ENCODE peak calls at places on chromosome 6, in ten cellular contexts. W is pancreas; D is body of pancreas; T is ovary; F is GM23248; Y is CD4-positive, alpha-beta T cell; N is H9; J is spleen; Q is left ventricle myocardium inferior; C is WERI-Rb-1. O is an unnamed sample.

GRCh38 chr6:169802790-169803189 is 51.4 kb downstream of the ERMARD start:
- DNase-seq in W (no peak), D (no peak), T (no peak), F (no peak), Y (no peak), N (no peak), J (peak; percentile 13), Q (no peak), C (no peak), O (no peak)

GRCh38 chr6:11947063-11947462 is 65.0 kb upstream of the HIVEP1 start:
- DNase-seq in W (no peak), D (no peak), T (no peak), F (no peak), Y (no peak), N (no peak), J (no peak), Q (no peak), C (no peak), O (no peak)

GRCh38 chr6:137417411-137417810 is 76.8 kb downstream of the OLIG3 start:
- DNase-seq in W (no peak), D (no peak), T (no peak), F (peak; percentile 12), Y (no peak), N (no peak), J (no peak), Q (no peak), C (no peak), O (no peak)

GRCh38 chr6:51934098-51934497 is 153.3 kb downstream of the PKHD1 start:
- DNase-seq in W (no peak), D (no peak), T (no peak), F (peak; percentile 8), Y (no peak), N (peak; percentile 75), J (no peak), Q (no peak), C (peak; percentile 35), O (no peak)

GRCh38 chr6:106974999-106975698 is 620 bp upstream of the CD24 start:
- DNase-seq in W (peak; percentile 69), D (peak; percentile 75), T (peak; percentile 22), F (peak; percentile 36), Y (no peak), N (peak; percentile 70), J (peak; percentile 92), Q (peak; percentile 29), C (peak; percentile 61), O (peak; percentile 33)

GRCh38 chr6:53464942-53465460 is 79.9 kb downstream of the GCLC start:
- DNase-seq in W (peak; percentile 8), D (peak; percentile 16), T (no peak), F (peak; percentile 28), Y (no peak), N (no peak), J (no peak), Q (peak; percentile 15), C (no peak), O (peak; percentile 89)

GRCh38 chr6:13304580-13305255 is 23.6 kb downstream of the TBC1D7 start:
- DNase-seq in W (no peak), D (no peak), T (no peak), F (no peak), Y (no peak), N (no peak), J (no peak), Q (no peak), C (peak; percentile 73), O (peak; percentile 23)

GRCh38 chr6:753486-753885 is 60.5 kb upstream of the EXOC2 start:
- DNase-seq in W (no peak), D (no peak), T (no peak), F (peak; percentile 49), Y (no peak), N (no peak), J (no peak), Q (no peak), C (peak; percentile 26), O (no peak)

GRCh38 chr6:127117979-127118504 is 429 bp upstream of the RSPO3 start:
- DNase-seq in W (no peak), D (no peak), T (peak; percentile 9), F (peak; percentile 51), Y (no peak), N (no peak), J (no peak), Q (no peak), C (no peak), O (no peak)
- H3K27me3 ChIP-seq in W (no peaks in the 10 kb centered on the region), D (no peaks in the 10 kb centered on the region), T (no peaks in the 10 kb centered on the region), F (no peaks in the 10 kb centered on the region), Y (peaks cover 60% of the 10 kb centered on the region), N (peaks cover 32% of the 10 kb centered on the region), J (peaks cover 42% of the 10 kb centered on the region), Q (peaks cover 92% of the 10 kb centered on the region), C (peaks cover 41% of the 10 kb centered on the region), O (no peaks in the 10 kb centered on the region)

GRCh38 chr6:33812669-33813068 is 8.9 kb upstream of the MLN start:
- DNase-seq in W (peak; percentile 19), D (peak; percentile 37), T (peak; percentile 62), F (peak; percentile 61), Y (peak; percentile 33), N (peak; percentile 89), J (no peak), Q (peak; percentile 33), C (no peak), O (no peak)

GRCh38 chr6:33815854-33816253 is 12.1 kb upstream of the MLN start:
- DNase-seq in W (no peak), D (no peak), T (no peak), F (peak; percentile 29), Y (no peak), N (peak; percentile 84), J (no peak), Q (no peak), C (peak; percentile 90), O (no peak)

GRCh38 chr6:33813960-33814662 is 10.3 kb upstream of the MLN start:
- DNase-seq in W (no peak), D (no peak), T (no peak), F (no peak), Y (no peak), N (no peak), J (no peak), Q (no peak), C (no peak), O (no peak)

GRCh38 chr6:33813246-33813904 is 9.6 kb upstream of the MLN start:
- DNase-seq in W (no peak), D (no peak), T (no peak), F (no peak), Y (no peak), N (no peak), J (no peak), Q (no peak), C (no peak), O (no peak)

GRCh38 chr6:33814663-33814985 is 10.8 kb upstream of the MLN start:
- DNase-seq in W (no peak), D (no peak), T (no peak), F (no peak), Y (no peak), N (no peak), J (no peak), Q (no peak), C (no peak), O (no peak)
- H3K27me3 ChIP-seq in W (no peaks in the 10 kb centered on the region), D (no peaks in the 10 kb centered on the region), T (no peaks in the 10 kb centered on the region), F (peaks cover 9% of the 10 kb centered on the region), Y (peaks cover 38% of the 10 kb centered on the region), N (no peaks in the 10 kb centered on the region), J (peaks cover 20% of the 10 kb centered on the region), Q (peaks cover 91% of the 10 kb centered on the region), C (no peaks in the 10 kb centered on the region), O (no peaks in the 10 kb centered on the region)

GRCh38 chr6:89134723-89135122 is 11.1 kb upstream of the PM20D2 start:
- DNase-seq in W (no peak), D (no peak), T (no peak), F (no peak), Y (no peak), N (no peak), J (no peak), Q (no peak), C (no peak), O (no peak)

GRCh38 chr6:89133981-89134380 is 11.9 kb upstream of the PM20D2 start:
- DNase-seq in W (no peak), D (no peak), T (no peak), F (no peak), Y (no peak), N (peak; percentile 44), J (no peak), Q (no peak), C (no peak), O (peak; percentile 4)

GRCh38 chr6:89131599-89131998 is 13.7 kb upstream of the SRSF12 start:
- DNase-seq in W (no peak), D (no peak), T (no peak), F (no peak), Y (no peak), N (no peak), J (no peak), Q (no peak), C (no peak), O (peak; percentile 4)

DNA sequence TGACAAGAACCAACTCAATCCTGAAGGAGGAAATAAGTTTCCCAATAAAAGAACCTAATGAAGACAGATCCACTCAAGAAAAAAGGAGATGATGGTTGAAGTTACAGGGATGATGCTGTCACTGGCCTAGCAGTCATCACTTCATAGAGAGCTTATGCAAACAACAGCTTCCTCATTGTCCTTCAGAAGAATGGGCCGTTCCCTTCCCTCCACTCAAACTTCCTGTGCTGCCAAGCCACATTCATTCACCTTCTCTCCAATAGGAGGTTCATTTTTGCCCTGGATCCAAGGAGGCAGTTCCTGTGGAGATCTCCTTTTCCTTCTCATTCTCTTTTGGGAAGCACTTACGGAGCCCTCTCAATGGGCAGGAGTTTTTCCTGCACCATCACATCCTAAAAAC is 13.8 kb upstream of the PM20D2 start:
- DNase-seq in W (no peak), D (no peak), T (no peak), F (no peak), Y (no peak), N (no peak), J (no peak), Q (no peak), C (no peak), O (peak; percentile 2)
- H3K27me3 ChIP-seq in W (no peaks in the 10 kb centered on the region), D (no peaks in the 10 kb centered on the region), T (no peaks in the 10 kb centered on the region), F (no peaks in the 10 kb centered on the region), Y (no peaks in the 10 kb centered on the region), N (peaks cover 15% of the 10 kb centered on the region), J (no peaks in the 10 kb centered on the region), Q (no peaks in the 10 kb centered on the region), C (no peaks in the 10 kb centered on the region), O (no peaks in the 10 kb centered on the region)

GRCh38 chr6:44294832-44295791 is 18.0 kb downstream of the AARS2 start:
- DNase-seq in W (no peak), D (no peak), T (no peak), F (no peak), Y (no peak), N (no peak), J (peak; percentile 37), Q (no peak), C (no peak), O (no peak)

GRCh38 chr6:44291841-44292240 is 21.3 kb downstream of the AARS2 start:
- DNase-seq in W (no peak), D (no peak), T (no peak), F (no peak), Y (no peak), N (no peak), J (peak; percentile 51), Q (no peak), C (peak; percentile 19), O (no peak)

GRCh38 chr6:44297063-44298038 is 15.8 kb downstream of the AARS2 start:
- DNase-seq in W (no peak), D (no peak), T (peak; percentile 66), F (peak; percentile 65), Y (peak; percentile 46), N (peak; percentile 56), J (peak; percentile 85), Q (peak; percentile 41), C (peak; percentile 73), O (no peak)

GRCh38 chr6:44289726-44290125 is 19.5 kb downstream of the TMEM151B start:
- DNase-seq in W (peak; percentile 46), D (peak; percentile 44), T (no peak), F (no peak), Y (no peak), N (no peak), J (no peak), Q (no peak), C (no peak), O (no peak)

GRCh38 chr6:44292661-44293365 is 20.3 kb downstream of the AARS2 start:
- DNase-seq in W (no peak), D (no peak), T (no peak), F (no peak), Y (no peak), N (no peak), J (no peak), Q (no peak), C (peak; percentile 5), O (no peak)
- H3K27me3 ChIP-seq in W (no peaks in the 10 kb centered on the region), D (no peaks in the 10 kb centered on the region), T (no peaks in the 10 kb centered on the region), F (peaks cover 77% of the 10 kb centered on the region), Y (peaks cover 76% of the 10 kb centered on the region), N (peaks cover 2% of the 10 kb centered on the region), J (peaks cover 53% of the 10 kb centered on the region), Q (peaks cover 100% of the 10 kb centered on the region), C (no peaks in the 10 kb centered on the region), O (no peaks in the 10 kb centered on the region)

O was measured in lung.